ENCODE peak calls at places on chromosomes 11 and 22, in four cellular contexts. One of them, this sample, is unnamed.

GRCh38 chr11:117181586-117182550 is 3.3 kb downstream of the SIDT2 start:
- DNase-seq in thoracic aorta: no peak
- DNase-seq in CD8-positive, alpha-beta T cell: no peak
- DNase-seq in GM23338: no peak
- DNase-seq in this sample: no peak

GRCh38 chr11:122036022-122036421 is 80.0 kb downstream of the BLID start:
- DNase-seq in GM23338: no peak
- DNase-seq in thoracic aorta: no peak
- DNase-seq in CD8-positive, alpha-beta T cell: no peak
- DNase-seq in this sample: no peak

GRCh38 chr22:25051983-25052710 is 99.6 kb downstream of the KIAA1671 start:
- DNase-seq in thoracic aorta: no peak
- DNase-seq in CD8-positive, alpha-beta T cell: no peak
- DNase-seq in GM23338: no peak
- DNase-seq in this sample: no peak

GRCh38 chr11:2270322-2271076 is at the start of gene ASCL2:
- DNase-seq in thoracic aorta: no peak
- DNase-seq in CD8-positive, alpha-beta T cell: no peak
- DNase-seq in GM23338: peak; percentile 45
- DNase-seq in this sample: peak; percentile 16

GRCh38 chr11:100681064-100681502 is 6.0 kb upstream of the ARHGAP42 start:
- DNase-seq in GM23338: peak; percentile 69
- DNase-seq in CD8-positive, alpha-beta T cell: no peak
- DNase-seq in thoracic aorta: no peak
- DNase-seq in this sample: peak; percentile 68

GRCh38 chr11:2688381-2689231 is 11.2 kb downstream of the KCNQ1OT1 start:
- DNase-seq in thoracic aorta: no peak
- DNase-seq in CD8-positive, alpha-beta T cell: no peak
- DNase-seq in GM23338: no peak
- DNase-seq in this sample: no peak

GRCh38 chr11:120811731-120812130 is 212.2 kb upstream of the TBCEL start:
- DNase-seq in thoracic aorta: no peak
- DNase-seq in CD8-positive, alpha-beta T cell: no peak
- DNase-seq in GM23338: no peak
- DNase-seq in this sample: no peak

GRCh38 chr11:8311366-8311765 is 47.7 kb upstream of the LMO1 start:
- DNase-seq in CD8-positive, alpha-beta T cell: no peak
- DNase-seq in GM23338: no peak
- DNase-seq in thoracic aorta: no peak
- DNase-seq in this sample: no peak

GRCh38 chr22:25930083-25930482 is 188.1 kb downstream of the MYO18B start:
- DNase-seq in CD8-positive, alpha-beta T cell: no peak
- DNase-seq in GM23338: no peak
- DNase-seq in thoracic aorta: no peak
- DNase-seq in this sample: no peak

GRCh38 chr11:76783901-76784813 is 1.0 kb downstream of the TSKU start:
- DNase-seq in CD8-positive, alpha-beta T cell: no peak
- DNase-seq in GM23338: peak; percentile 94
- DNase-seq in thoracic aorta: no peak
- DNase-seq in this sample: no peak

GRCh38 chr11:134207538-134208239 is 16.1 kb downstream of the NCAPD3 start:
- DNase-seq in thoracic aorta: no peak
- DNase-seq in CD8-positive, alpha-beta T cell: peak; percentile 69
- DNase-seq in GM23338: peak; percentile 64
- DNase-seq in this sample: no peak

GRCh38 chr11:130301002-130301401 is 13.7 kb downstream of the ZBTB44 start:
- DNase-seq in thoracic aorta: no peak
- DNase-seq in CD8-positive, alpha-beta T cell: no peak
- DNase-seq in GM23338: peak; percentile 23
- DNase-seq in this sample: no peak

GRCh38 chr22:20777420-20778177 is 3.7 kb downstream of the SERPIND1 start:
- DNase-seq in CD8-positive, alpha-beta T cell: no peak
- DNase-seq in thoracic aorta: no peak
- DNase-seq in GM23338: no peak
- DNase-seq in this sample: peak; percentile 93

GRCh38 chr22:49954991-49955580 is 5.5 kb upstream of the PIM3 start:
- DNase-seq in GM23338: no peak
- DNase-seq in CD8-positive, alpha-beta T cell: no peak
- DNase-seq in thoracic aorta: no peak
- DNase-seq in this sample: no peak

DNA sequence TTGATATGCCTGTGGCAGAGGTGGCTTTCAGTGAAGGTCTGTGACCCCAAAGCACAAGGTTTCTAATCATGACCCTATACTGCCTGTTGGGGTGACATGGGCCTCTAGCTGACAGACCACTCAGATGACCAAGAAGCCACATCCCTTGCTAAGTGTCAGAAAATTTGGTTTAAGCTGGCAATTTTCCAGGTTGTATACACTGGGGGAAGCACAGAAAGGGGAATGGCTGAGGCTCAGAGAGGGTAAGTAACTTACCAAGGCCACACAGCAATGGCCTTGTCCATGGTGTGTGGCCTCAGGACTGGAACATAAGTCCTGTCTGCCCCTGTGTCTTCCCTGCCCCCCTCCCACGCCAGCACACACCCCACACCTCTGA is 66.9 kb upstream of the PRDM11 start:
- DNase-seq in CD8-positive, alpha-beta T cell: no peak
- DNase-seq in thoracic aorta: no peak
- DNase-seq in GM23338: no peak
- DNase-seq in this sample: no peak
- H3K4me1 ChIP-seq in CD8-positive, alpha-beta T cell: peaks cover 51% of the 10 kb centered on the region
- H3K4me1 ChIP-seq in thoracic aorta: no peaks in the 10 kb centered on the region
- H3K4me1 ChIP-seq in GM23338: peaks cover 20% of the 10 kb centered on the region
- H3K4me1 ChIP-seq in this sample: peaks cover 12% of the 10 kb centered on the region

GRCh38 chr11:128622137-128622523 is 34.8 kb upstream of the ETS1 start:
- DNase-seq in thoracic aorta: no peak
- DNase-seq in GM23338: no peak
- DNase-seq in CD8-positive, alpha-beta T cell: no peak
- DNase-seq in this sample: no peak
- H3K4me1 ChIP-seq in thoracic aorta: no peaks in the 10 kb centered on the region
- H3K4me1 ChIP-seq in GM23338: peaks cover 38% of the 10 kb centered on the region
- H3K4me1 ChIP-seq in CD8-positive, alpha-beta T cell: peaks cover 67% of the 10 kb centered on the region
- H3K4me1 ChIP-seq in this sample: no peaks in the 10 kb centered on the region

GRCh38 chr11:125376117-125376516 is 119.9 kb downstream of the FEZ1 start:
- DNase-seq in GM23338: peak; percentile 25
- DNase-seq in thoracic aorta: peak; percentile 58
- DNase-seq in CD8-positive, alpha-beta T cell: no peak
- DNase-seq in this sample: no peak
- H3K4me1 ChIP-seq in GM23338: peaks cover 17% of the 10 kb centered on the region
- H3K4me1 ChIP-seq in thoracic aorta: peaks cover 29% of the 10 kb centered on the region
- H3K4me1 ChIP-seq in CD8-positive, alpha-beta T cell: no peaks in the 10 kb centered on the region
- H3K4me1 ChIP-seq in this sample: no peaks in the 10 kb centered on the region

DNA sequence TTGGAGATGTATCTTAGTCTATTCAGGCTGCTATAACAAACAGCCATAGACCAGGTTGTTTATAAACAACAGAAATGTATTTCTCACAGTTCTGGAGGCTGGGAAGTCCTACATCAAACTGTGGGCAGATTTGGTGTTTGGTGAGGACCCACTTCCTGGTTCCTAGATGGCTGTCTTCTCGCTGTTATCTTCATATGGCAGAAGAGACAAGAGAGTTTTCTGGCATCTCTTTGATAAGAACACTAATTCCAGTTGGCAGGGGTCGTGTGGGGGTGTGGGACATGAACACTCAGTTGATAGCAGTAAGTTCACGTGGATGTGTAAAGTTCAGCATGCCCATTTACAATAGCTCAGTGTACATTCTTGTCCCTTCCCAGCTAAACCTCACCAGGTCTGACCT is 41.3 kb upstream of the HMGXB4 start:
- DNase-seq in GM23338: no peak
- DNase-seq in CD8-positive, alpha-beta T cell: no peak
- DNase-seq in thoracic aorta: no peak
- DNase-seq in this sample: no peak
- H3K4me1 ChIP-seq in GM23338: no peaks in the 10 kb centered on the region
- H3K4me1 ChIP-seq in CD8-positive, alpha-beta T cell: no peaks in the 10 kb centered on the region
- H3K4me1 ChIP-seq in thoracic aorta: no peaks in the 10 kb centered on the region
- H3K4me1 ChIP-seq in this sample: no peaks in the 10 kb centered on the region

DNA sequence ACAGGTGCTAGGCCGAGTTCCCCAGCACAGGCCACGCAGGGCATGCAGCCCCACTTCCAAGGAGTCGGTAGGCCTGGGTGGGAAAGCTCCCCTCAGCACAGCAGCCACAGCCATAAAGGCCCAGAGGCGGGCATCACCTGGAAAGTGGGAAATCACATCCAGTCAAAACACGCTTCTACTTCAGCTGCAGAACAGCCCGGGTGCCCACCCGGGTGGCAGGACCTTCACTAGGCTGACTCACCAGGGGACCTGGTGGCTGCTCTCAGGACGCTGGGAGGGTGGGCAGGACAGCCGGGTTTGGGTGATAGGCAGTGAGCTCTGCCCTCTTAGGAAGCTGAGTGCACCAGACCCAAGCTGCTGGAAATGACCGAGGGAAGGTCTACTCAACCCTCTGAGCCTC is 7.3 kb downstream of the KIAA0930 start:
- DNase-seq in thoracic aorta: no peak
- DNase-seq in CD8-positive, alpha-beta T cell: no peak
- DNase-seq in GM23338: no peak
- DNase-seq in this sample: no peak
- H3K4me1 ChIP-seq in thoracic aorta: no peaks in the 10 kb centered on the region
- H3K4me1 ChIP-seq in CD8-positive, alpha-beta T cell: peaks cover 17% of the 10 kb centered on the region
- H3K4me1 ChIP-seq in GM23338: no peaks in the 10 kb centered on the region
- H3K4me1 ChIP-seq in this sample: peaks cover 15% of the 10 kb centered on the region

DNA sequence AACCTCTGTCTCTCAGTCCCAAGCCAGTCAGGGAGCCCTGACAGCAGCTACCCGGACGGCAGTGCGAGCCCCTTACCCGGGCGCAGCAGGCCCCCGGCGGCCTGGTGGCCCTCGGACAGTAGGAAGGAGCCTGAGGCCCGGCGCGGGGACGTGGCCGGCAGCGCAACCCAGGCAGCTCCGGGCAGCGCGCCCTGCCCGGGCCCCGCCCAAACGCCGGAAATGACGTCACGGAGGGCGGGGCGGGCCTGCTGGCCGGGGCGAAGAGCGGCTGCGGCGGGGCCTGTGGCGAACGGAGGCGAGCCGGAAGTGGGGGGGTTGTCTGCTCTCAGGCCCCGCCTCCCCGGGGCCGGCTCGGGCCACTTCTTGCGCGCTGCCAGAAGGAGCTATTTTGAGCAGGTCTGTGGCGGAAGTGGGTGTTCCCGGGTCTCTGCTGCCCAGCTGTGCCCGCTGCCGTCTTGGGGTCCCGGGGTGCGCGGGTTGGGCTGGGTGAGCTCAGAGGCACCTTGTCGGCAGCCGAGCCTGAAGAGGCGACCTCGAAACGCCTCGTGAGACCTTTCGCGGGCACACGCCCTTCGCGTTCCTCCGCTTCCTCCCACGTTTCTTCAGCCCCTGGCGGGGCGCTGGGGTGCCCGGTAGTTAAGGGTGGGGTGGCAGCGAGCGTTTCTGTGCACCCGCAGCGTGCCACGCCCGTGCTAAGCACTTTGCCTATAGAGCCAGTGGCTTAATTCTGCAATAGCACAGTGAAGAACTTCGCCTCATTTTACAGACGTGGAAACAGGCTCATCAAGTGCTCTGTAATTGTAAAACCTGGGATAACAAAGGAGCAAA is at the start of gene C11orf24:
- DNase-seq in thoracic aorta: peak; percentile 79
- DNase-seq in CD8-positive, alpha-beta T cell: peak; percentile 94
- DNase-seq in GM23338: peak; percentile 97
- DNase-seq in this sample: peak; percentile 74
- H3K4me1 ChIP-seq in thoracic aorta: peaks cover 18% of the 10 kb centered on the region
- H3K4me1 ChIP-seq in CD8-positive, alpha-beta T cell: peaks cover 26% of the 10 kb centered on the region
- H3K4me1 ChIP-seq in GM23338: peaks cover 7% of the 10 kb centered on the region
- H3K4me1 ChIP-seq in this sample: peaks cover 4% of the 10 kb centered on the region

DNA sequence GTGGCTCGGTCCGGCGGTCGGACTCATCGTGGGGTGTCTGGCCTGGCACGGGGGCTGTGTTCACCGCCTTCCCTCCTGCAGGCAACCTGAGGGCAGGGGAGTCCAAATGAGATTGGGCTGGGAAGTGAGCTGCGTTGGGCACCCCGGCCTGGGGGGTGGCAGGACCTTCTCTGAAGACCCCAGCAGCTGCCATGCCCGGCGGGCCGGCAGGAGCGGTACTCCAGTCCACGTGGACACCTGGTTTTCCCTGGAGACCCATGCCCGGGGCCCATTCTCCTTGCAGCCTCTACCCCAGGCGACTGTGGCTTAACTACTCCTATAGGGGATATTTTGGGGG is 24.5 kb downstream of the LRRC10B start:
- DNase-seq in thoracic aorta: no peak
- DNase-seq in CD8-positive, alpha-beta T cell: no peak
- DNase-seq in GM23338: no peak
- DNase-seq in this sample: no peak
- H3K4me1 ChIP-seq in thoracic aorta: no peaks in the 10 kb centered on the region
- H3K4me1 ChIP-seq in CD8-positive, alpha-beta T cell: no peaks in the 10 kb centered on the region
- H3K4me1 ChIP-seq in GM23338: no peaks in the 10 kb centered on the region
- H3K4me1 ChIP-seq in this sample: no peaks in the 10 kb centered on the region

GRCh38 chr11:73313652-73314051 is 5.6 kb downstream of the ARHGEF17 start:
- DNase-seq in GM23338: no peak
- DNase-seq in thoracic aorta: no peak
- DNase-seq in CD8-positive, alpha-beta T cell: no peak
- DNase-seq in this sample: no peak

GRCh38 chr11:73311394-73311869 is 3.4 kb downstream of the ARHGEF17 start:
- DNase-seq in GM23338: no peak
- DNase-seq in CD8-positive, alpha-beta T cell: no peak
- DNase-seq in thoracic aorta: no peak
- DNase-seq in this sample: no peak

GRCh38 chr11:73314121-73314948 is 6.3 kb downstream of the ARHGEF17 start:
- DNase-seq in CD8-positive, alpha-beta T cell: no peak
- DNase-seq in thoracic aorta: no peak
- DNase-seq in GM23338: peak; percentile 50
- DNase-seq in this sample: peak; percentile 36

GRCh38 chr11:73312036-73312435 is 4.0 kb downstream of the ARHGEF17 start:
- DNase-seq in CD8-positive, alpha-beta T cell: no peak
- DNase-seq in GM23338: no peak
- DNase-seq in thoracic aorta: no peak
- DNase-seq in this sample: no peak

DNA sequence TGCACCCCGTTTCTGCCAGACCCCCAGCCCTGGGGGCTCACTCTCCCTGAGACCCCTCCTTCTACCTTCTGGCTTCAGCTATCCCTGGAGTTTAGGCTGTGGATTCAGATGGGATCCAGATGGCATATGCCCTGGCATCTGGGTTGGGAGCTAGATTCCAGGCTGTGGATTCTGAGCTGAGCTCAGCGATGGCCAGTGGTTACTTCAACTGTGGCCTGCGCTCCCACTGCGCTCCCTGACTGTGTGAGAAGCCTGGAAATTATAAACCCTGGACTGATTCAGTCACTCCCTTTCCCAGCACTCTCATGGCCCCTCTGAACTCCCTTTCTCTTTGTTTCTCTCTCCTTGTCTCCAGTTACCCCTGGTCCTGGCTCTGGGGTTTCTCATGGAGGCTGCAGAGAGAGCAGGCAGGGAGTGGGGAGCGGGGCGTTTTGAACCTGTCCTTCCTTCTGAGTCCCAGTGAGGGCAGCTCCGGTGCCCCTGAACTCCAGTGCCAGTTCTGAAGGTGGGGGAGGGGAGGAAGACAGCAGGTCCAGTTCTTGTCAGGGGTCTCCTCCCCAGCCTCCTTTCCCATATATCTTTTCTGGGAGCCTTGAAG is 4.8 kb downstream of the ARHGEF17 start:
- DNase-seq in thoracic aorta: no peak
- DNase-seq in GM23338: no peak
- DNase-seq in CD8-positive, alpha-beta T cell: no peak
- DNase-seq in this sample: no peak
- H3K4me1 ChIP-seq in thoracic aorta: peaks cover 38% of the 10 kb centered on the region
- H3K4me1 ChIP-seq in GM23338: peaks cover 3% of the 10 kb centered on the region
- H3K4me1 ChIP-seq in CD8-positive, alpha-beta T cell: no peaks in the 10 kb centered on the region
- H3K4me1 ChIP-seq in this sample: peaks cover 3% of the 10 kb centered on the region